ENCODE peak calls at places on chromosomes 4 and X, in six cellular contexts. One of them, this sample, is unnamed.
A peak's percentile ranks its signal among the peaks of the same experiment; 100 is the strongest.

GRCh38 chr4:121182296-121182695 is 18.2 kb upstream of the TNIP3 start:
- DNase-seq in suprapubic skin: no peak
- DNase-seq in CD4-positive, CD25-positive, alpha-beta regulatory T cell: peak; percentile 80
- DNase-seq in brain microvascular endothelial cell: peak; percentile 2
- DNase-seq in cardiac muscle cell: peak; percentile 7
- DNase-seq in heart left ventricle: no peak
- DNase-seq in this sample: no peak

GRCh38 chr4:106996490-106996889 is 39.6 kb downstream of the DKK2 start:
- DNase-seq in suprapubic skin: no peak
- DNase-seq in CD4-positive, CD25-positive, alpha-beta regulatory T cell: no peak
- DNase-seq in brain microvascular endothelial cell: no peak
- DNase-seq in cardiac muscle cell: no peak
- DNase-seq in heart left ventricle: no peak
- DNase-seq in this sample: no peak

GRCh38 chr4:78162821-78163220 is 105.7 kb downstream of the FRAS1 start:
- DNase-seq in suprapubic skin: no peak
- DNase-seq in CD4-positive, CD25-positive, alpha-beta regulatory T cell: no peak
- DNase-seq in brain microvascular endothelial cell: no peak
- DNase-seq in cardiac muscle cell: no peak
- DNase-seq in heart left ventricle: no peak
- DNase-seq in this sample: no peak

GRCh38 chrX:150326843-150327242 is 36.3 kb upstream of the MAMLD1 start:
- DNase-seq in suprapubic skin: no peak
- DNase-seq in CD4-positive, CD25-positive, alpha-beta regulatory T cell: no peak
- DNase-seq in brain microvascular endothelial cell: no peak
- DNase-seq in cardiac muscle cell: no peak
- DNase-seq in heart left ventricle: no peak
- DNase-seq in this sample: no peak

GRCh38 chrX:133992877-133993276 is 7.5 kb upstream of the GPC3 start:
- DNase-seq in suprapubic skin: no peak
- DNase-seq in CD4-positive, CD25-positive, alpha-beta regulatory T cell: no peak
- DNase-seq in brain microvascular endothelial cell: no peak
- DNase-seq in cardiac muscle cell: no peak
- DNase-seq in heart left ventricle: no peak
- DNase-seq in this sample: no peak

GRCh38 chr4:153438916-153439756 is 27.0 kb upstream of the TMEM131L start:
- DNase-seq in suprapubic skin: no peak
- DNase-seq in CD4-positive, CD25-positive, alpha-beta regulatory T cell: peak; percentile 82
- DNase-seq in brain microvascular endothelial cell: no peak
- DNase-seq in cardiac muscle cell: no peak
- DNase-seq in heart left ventricle: no peak
- DNase-seq in this sample: no peak

GRCh38 chrX:131393426-131393825 is 104.3 kb upstream of the IGSF1 start:
- DNase-seq in suprapubic skin: no peak
- DNase-seq in CD4-positive, CD25-positive, alpha-beta regulatory T cell: no peak
- DNase-seq in brain microvascular endothelial cell: no peak
- DNase-seq in cardiac muscle cell: no peak
- DNase-seq in heart left ventricle: no peak
- DNase-seq in this sample: no peak

GRCh38 chr4:88027611-88028608 is 20.5 kb downstream of the PKD2 start:
- DNase-seq in suprapubic skin: no peak
- DNase-seq in CD4-positive, CD25-positive, alpha-beta regulatory T cell: no peak
- DNase-seq in brain microvascular endothelial cell: peak; percentile 76
- DNase-seq in cardiac muscle cell: no peak
- DNase-seq in heart left ventricle: no peak
- DNase-seq in this sample: no peak

GRCh38 chr4:77579406-77580076 is 26.1 kb upstream of the CXCL13 start:
- DNase-seq in suprapubic skin: no peak
- DNase-seq in CD4-positive, CD25-positive, alpha-beta regulatory T cell: no peak
- DNase-seq in brain microvascular endothelial cell: peak; percentile 33
- DNase-seq in cardiac muscle cell: no peak
- DNase-seq in heart left ventricle: no peak
- DNase-seq in this sample: no peak

GRCh38 chrX:145881175-145881867 is 63.7 kb downstream of the SLITRK2 start:
- DNase-seq in suprapubic skin: no peak
- DNase-seq in CD4-positive, CD25-positive, alpha-beta regulatory T cell: no peak
- DNase-seq in brain microvascular endothelial cell: no peak
- DNase-seq in cardiac muscle cell: no peak
- DNase-seq in heart left ventricle: no peak
- DNase-seq in this sample: no peak

GRCh38 chr4:6418193-6418755 is 54.1 kb downstream of the PPP2R2C start:
- DNase-seq in suprapubic skin: no peak
- DNase-seq in CD4-positive, CD25-positive, alpha-beta regulatory T cell: no peak
- DNase-seq in brain microvascular endothelial cell: no peak
- DNase-seq in cardiac muscle cell: no peak
- DNase-seq in heart left ventricle: no peak
- DNase-seq in this sample: no peak

GRCh38 chrX:42538405-42538804 is 239.6 kb downstream of the PPP1R2C start:
- DNase-seq in suprapubic skin: no peak
- DNase-seq in CD4-positive, CD25-positive, alpha-beta regulatory T cell: peak; percentile 32
- DNase-seq in brain microvascular endothelial cell: no peak
- DNase-seq in cardiac muscle cell: no peak
- DNase-seq in heart left ventricle: no peak
- DNase-seq in this sample: no peak

GRCh38 chr4:145954924-145955339 is 16.3 kb upstream of the ZNF827 start:
- DNase-seq in suprapubic skin: no peak
- DNase-seq in CD4-positive, CD25-positive, alpha-beta regulatory T cell: no peak
- DNase-seq in brain microvascular endothelial cell: peak; percentile 94
- DNase-seq in cardiac muscle cell: no peak
- DNase-seq in heart left ventricle: no peak
- DNase-seq in this sample: no peak

GRCh38 chrX:37349131-37350033 is at the start of gene PRRG1:
- DNase-seq in suprapubic skin: peak; percentile 76
- DNase-seq in CD4-positive, CD25-positive, alpha-beta regulatory T cell: no peak
- DNase-seq in brain microvascular endothelial cell: peak; percentile 67
- DNase-seq in cardiac muscle cell: peak; percentile 94
- DNase-seq in heart left ventricle: peak; percentile 82
- DNase-seq in this sample: no peak

GRCh38 chr4:20859097-20859781 is 159.0 kb downstream of the PACRGL start:
- DNase-seq in suprapubic skin: no peak
- DNase-seq in CD4-positive, CD25-positive, alpha-beta regulatory T cell: no peak
- DNase-seq in brain microvascular endothelial cell: no peak
- DNase-seq in cardiac muscle cell: no peak
- DNase-seq in heart left ventricle: no peak
- DNase-seq in this sample: no peak

GRCh38 chrX:102063445-102064074 is 61.9 kb upstream of the TCEAL2 start:
- DNase-seq in suprapubic skin: no peak
- DNase-seq in CD4-positive, CD25-positive, alpha-beta regulatory T cell: no peak
- DNase-seq in brain microvascular endothelial cell: no peak
- DNase-seq in cardiac muscle cell: no peak
- DNase-seq in heart left ventricle: no peak
- DNase-seq in this sample: no peak

GRCh38 chr4:185257086-185257485 is 47.7 kb downstream of the SNX25 start:
- DNase-seq in suprapubic skin: no peak
- DNase-seq in CD4-positive, CD25-positive, alpha-beta regulatory T cell: no peak
- DNase-seq in brain microvascular endothelial cell: no peak
- DNase-seq in cardiac muscle cell: no peak
- DNase-seq in heart left ventricle: no peak
- DNase-seq in this sample: no peak

GRCh38 chr4:185255868-185256267 is 46.5 kb downstream of the SNX25 start:
- DNase-seq in suprapubic skin: no peak
- DNase-seq in CD4-positive, CD25-positive, alpha-beta regulatory T cell: peak; percentile 65
- DNase-seq in brain microvascular endothelial cell: no peak
- DNase-seq in cardiac muscle cell: no peak
- DNase-seq in heart left ventricle: no peak
- DNase-seq in this sample: no peak

GRCh38 chr4:185259719-185260118 is 50.3 kb downstream of the SNX25 start:
- DNase-seq in suprapubic skin: no peak
- DNase-seq in CD4-positive, CD25-positive, alpha-beta regulatory T cell: no peak
- DNase-seq in brain microvascular endothelial cell: no peak
- DNase-seq in cardiac muscle cell: no peak
- DNase-seq in heart left ventricle: no peak
- DNase-seq in this sample: no peak

GRCh38 chr4:185256444-185256843 is 47.0 kb downstream of the SNX25 start:
- DNase-seq in suprapubic skin: no peak
- DNase-seq in CD4-positive, CD25-positive, alpha-beta regulatory T cell: no peak
- DNase-seq in brain microvascular endothelial cell: peak; percentile 76
- DNase-seq in cardiac muscle cell: no peak
- DNase-seq in heart left ventricle: no peak
- DNase-seq in this sample: no peak

GRCh38 chr4:185257694-185258093 is 48.3 kb downstream of the SNX25 start:
- DNase-seq in suprapubic skin: no peak
- DNase-seq in CD4-positive, CD25-positive, alpha-beta regulatory T cell: no peak
- DNase-seq in brain microvascular endothelial cell: no peak
- DNase-seq in cardiac muscle cell: no peak
- DNase-seq in heart left ventricle: no peak
- DNase-seq in this sample: no peak
- H3K27me3 ChIP-seq in suprapubic skin: no peaks in the 10 kb centered on the region
- H3K27me3 ChIP-seq in CD4-positive, CD25-positive, alpha-beta regulatory T cell: no peaks in the 10 kb centered on the region
- H3K27me3 ChIP-seq in brain microvascular endothelial cell: no peaks in the 10 kb centered on the region
- H3K27me3 ChIP-seq in cardiac muscle cell: no peaks in the 10 kb centered on the region
- H3K27me3 ChIP-seq in heart left ventricle: no peaks in the 10 kb centered on the region
- H3K27me3 ChIP-seq in this sample: no peaks in the 10 kb centered on the region

GRCh38 chr4:53855886-53856260 is 208.5 kb downstream of the CHIC2 start:
- DNase-seq in suprapubic skin: no peak
- DNase-seq in CD4-positive, CD25-positive, alpha-beta regulatory T cell: no peak
- DNase-seq in brain microvascular endothelial cell: peak; percentile 67
- DNase-seq in cardiac muscle cell: no peak
- DNase-seq in heart left ventricle: peak; percentile 27
- DNase-seq in this sample: no peak
- H3K4me3 ChIP-seq in suprapubic skin: no peak overlapping the region
- H3K4me3 ChIP-seq in CD4-positive, CD25-positive, alpha-beta regulatory T cell: no peak overlapping the region
- H3K4me3 ChIP-seq in brain microvascular endothelial cell: no peak overlapping the region
- H3K4me3 ChIP-seq in cardiac muscle cell: no peak overlapping the region
- H3K4me3 ChIP-seq in heart left ventricle: no peak overlapping the region
- H3K4me3 ChIP-seq in this sample: no peak overlapping the region

GRCh38 chr4:55184600-55185523 is 59.5 kb upstream of the KDR start:
- DNase-seq in suprapubic skin: no peak
- DNase-seq in CD4-positive, CD25-positive, alpha-beta regulatory T cell: peak; percentile 39
- DNase-seq in brain microvascular endothelial cell: peak; percentile 50
- DNase-seq in cardiac muscle cell: peak; percentile 62
- DNase-seq in heart left ventricle: peak; percentile 27
- DNase-seq in this sample: no peak

GRCh38 chr4:55178226-55179005 is 53.0 kb upstream of the KDR start:
- DNase-seq in suprapubic skin: no peak
- DNase-seq in CD4-positive, CD25-positive, alpha-beta regulatory T cell: no peak
- DNase-seq in brain microvascular endothelial cell: no peak
- DNase-seq in cardiac muscle cell: no peak
- DNase-seq in heart left ventricle: no peak
- DNase-seq in this sample: no peak

GRCh38 chr4:55183926-55184599 is 58.7 kb upstream of the KDR start:
- DNase-seq in suprapubic skin: peak; percentile 76
- DNase-seq in CD4-positive, CD25-positive, alpha-beta regulatory T cell: no peak
- DNase-seq in brain microvascular endothelial cell: peak; percentile 98
- DNase-seq in cardiac muscle cell: no peak
- DNase-seq in heart left ventricle: no peak
- DNase-seq in this sample: no peak

GRCh38 chr4:55180980-55181379 is 55.6 kb upstream of the KDR start:
- DNase-seq in suprapubic skin: no peak
- DNase-seq in CD4-positive, CD25-positive, alpha-beta regulatory T cell: no peak
- DNase-seq in brain microvascular endothelial cell: peak; percentile 72
- DNase-seq in cardiac muscle cell: no peak
- DNase-seq in heart left ventricle: no peak
- DNase-seq in this sample: no peak

DNA sequence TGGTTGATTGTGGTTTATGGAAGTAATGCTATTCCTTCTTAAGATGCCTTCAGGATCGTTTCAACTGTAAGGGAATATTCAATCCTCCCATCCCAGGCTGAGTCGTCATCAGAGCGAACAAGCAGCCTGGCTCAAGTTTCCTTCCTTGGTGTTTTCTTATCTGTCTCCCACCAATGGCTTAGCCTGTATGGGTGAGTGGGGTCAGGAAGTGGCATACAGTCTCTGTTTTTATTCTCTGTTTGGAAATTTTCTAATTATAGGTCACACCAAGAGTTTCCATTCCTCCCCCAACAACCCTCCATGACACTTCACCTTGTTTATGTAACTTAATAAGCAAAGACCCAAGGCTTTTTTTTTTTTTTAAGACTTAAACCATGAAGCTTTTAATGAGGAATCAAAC is 56.2 kb upstream of the KDR start:
- DNase-seq in suprapubic skin: no peak
- DNase-seq in CD4-positive, CD25-positive, alpha-beta regulatory T cell: no peak
- DNase-seq in brain microvascular endothelial cell: peak; percentile 78
- DNase-seq in cardiac muscle cell: peak; percentile 62
- DNase-seq in heart left ventricle: no peak
- DNase-seq in this sample: no peak
- H3K27ac ChIP-seq in suprapubic skin: no peak overlapping the region
- H3K27ac ChIP-seq in CD4-positive, CD25-positive, alpha-beta regulatory T cell: no peak overlapping the region
- H3K27ac ChIP-seq in brain microvascular endothelial cell: peak overlapping the region; percentile 87
- H3K27ac ChIP-seq in cardiac muscle cell: peak overlapping the region; percentile 35
- H3K27ac ChIP-seq in heart left ventricle: no peak overlapping the region
- H3K27ac ChIP-seq in this sample: no peak overlapping the region

GRCh38 chrX:79604364-79604763 is 237.2 kb upstream of the ITM2A start:
- DNase-seq in suprapubic skin: no peak
- DNase-seq in CD4-positive, CD25-positive, alpha-beta regulatory T cell: no peak
- DNase-seq in brain microvascular endothelial cell: no peak
- DNase-seq in cardiac muscle cell: no peak
- DNase-seq in heart left ventricle: no peak
- DNase-seq in this sample: no peak

GRCh38 chrX:79601336-79602131 is 234.4 kb upstream of the ITM2A start:
- DNase-seq in suprapubic skin: no peak
- DNase-seq in CD4-positive, CD25-positive, alpha-beta regulatory T cell: no peak
- DNase-seq in brain microvascular endothelial cell: no peak
- DNase-seq in cardiac muscle cell: no peak
- DNase-seq in heart left ventricle: no peak
- DNase-seq in this sample: no peak
- H3K27me3 ChIP-seq in suprapubic skin: no peaks in the 10 kb centered on the region
- H3K27me3 ChIP-seq in CD4-positive, CD25-positive, alpha-beta regulatory T cell: no peaks in the 10 kb centered on the region
- H3K27me3 ChIP-seq in brain microvascular endothelial cell: no peaks in the 10 kb centered on the region
- H3K27me3 ChIP-seq in cardiac muscle cell: no peaks in the 10 kb centered on the region
- H3K27me3 ChIP-seq in heart left ventricle: no peaks in the 10 kb centered on the region
- H3K27me3 ChIP-seq in this sample: no peaks in the 10 kb centered on the region

GRCh38 chrX:27445438-27445837 is 17.7 kb downstream of the PPP4R3C start:
- DNase-seq in suprapubic skin: no peak
- DNase-seq in CD4-positive, CD25-positive, alpha-beta regulatory T cell: no peak
- DNase-seq in brain microvascular endothelial cell: no peak
- DNase-seq in cardiac muscle cell: no peak
- DNase-seq in heart left ventricle: no peak
- DNase-seq in this sample: no peak
- H3K4me3 ChIP-seq in suprapubic skin: no peak overlapping the region
- H3K4me3 ChIP-seq in CD4-positive, CD25-positive, alpha-beta regulatory T cell: no peak overlapping the region
- H3K4me3 ChIP-seq in brain microvascular endothelial cell: no peak overlapping the region
- H3K4me3 ChIP-seq in cardiac muscle cell: no peak overlapping the region
- H3K4me3 ChIP-seq in heart left ventricle: no peak overlapping the region
- H3K4me3 ChIP-seq in this sample: no peak overlapping the region

DNA sequence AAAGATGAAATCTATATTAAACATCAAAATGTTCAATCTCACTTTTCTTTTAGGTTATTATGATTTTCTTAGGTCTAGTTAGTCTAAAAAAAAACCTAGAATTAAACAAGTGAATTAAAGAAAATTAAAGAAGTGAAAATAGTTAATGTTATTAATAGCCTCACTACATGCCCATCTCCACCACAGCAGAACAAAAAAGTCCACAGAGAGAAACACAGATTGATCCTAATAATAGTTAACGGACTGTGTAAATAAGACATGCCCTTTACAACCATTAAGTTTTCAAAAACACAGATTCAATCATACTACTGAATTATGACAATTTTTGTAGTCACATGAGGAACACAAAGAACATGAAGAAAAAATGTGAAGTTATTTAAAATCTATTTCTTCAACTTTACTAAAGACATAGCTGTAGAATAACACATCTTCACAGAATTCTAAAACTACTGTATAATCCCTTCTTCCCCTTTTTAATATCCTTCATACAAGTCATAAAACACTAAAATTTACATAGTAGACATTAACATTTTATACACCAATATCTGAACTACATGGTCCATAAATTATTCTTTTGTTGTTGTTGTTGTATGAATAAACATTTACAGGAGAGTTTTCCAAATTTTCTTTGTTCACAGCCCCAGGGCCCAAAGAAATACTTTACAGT is 15.3 kb downstream of the HELQ start:
- DNase-seq in suprapubic skin: no peak
- DNase-seq in CD4-positive, CD25-positive, alpha-beta regulatory T cell: no peak
- DNase-seq in brain microvascular endothelial cell: no peak
- DNase-seq in cardiac muscle cell: no peak
- DNase-seq in heart left ventricle: no peak
- DNase-seq in this sample: no peak
- H3K27ac ChIP-seq in suprapubic skin: no peak overlapping the region
- H3K27ac ChIP-seq in CD4-positive, CD25-positive, alpha-beta regulatory T cell: no peak overlapping the region
- H3K27ac ChIP-seq in brain microvascular endothelial cell: no peak overlapping the region
- H3K27ac ChIP-seq in cardiac muscle cell: no peak overlapping the region
- H3K27ac ChIP-seq in heart left ventricle: no peak overlapping the region
- H3K27ac ChIP-seq in this sample: no peak overlapping the region

This sample was measured in effector memory CD4-positive, alpha-beta T cell.